ENCODE peak calls at places on chromosomes 5 and 9, in nine cellular contexts. X is astrocyte, M is GM13976, V is natural killer cell, S is neural progenitor cell, G is LNCaP clone FGC, B is activated B cell treated with CpG ODN at 0.5 μM for 24 hours, R is mesothelial cell of epicardium, F is Calu3. P is an unnamed sample.

GRCh38 chr9:129240581-129241211 is 62.6 kb upstream of the IER5L start:
- DNase-seq in B (no peak), M (no peak), G (no peak), R (no peak), S (no peak), F (no peak), V (no peak), X (no peak), P (no peak)

GRCh38 chr9:135519179-135519971 is 1.9 kb upstream of the LCN1 start:
- DNase-seq in G (no peak), S (no peak), F (no peak), X (no peak), B (no peak), R (no peak), M (no peak), V (no peak), P (no peak)

GRCh38 chr9:121281614-121282291 is 13.8 kb downstream of the GSN start:
- DNase-seq in B (no peak), F (peak), V (no peak), M (no peak), R (no peak), X (peak), G (peak), S (no peak), P (no peak)

GRCh38 chr5:167036585-167036984 is 1254.9 kb upstream of the WWC1 start:
- DNase-seq in F (no peak), G (no peak), M (no peak), X (no peak), S (no peak), V (no peak), R (no peak), B (no peak), P (no peak)

GRCh38 chr5:140293091-140293996 is 9.6 kb downstream of the PFDN1 start:
- DNase-seq in B (no peak), M (no peak), R (no peak), F (no peak), G (no peak), X (no peak), S (no peak), V (no peak), P (no peak)

GRCh38 chr5:33433303-33434255 is 7.2 kb upstream of the TARS1 start:
- DNase-seq in X (no peak), V (no peak), M (no peak), B (no peak), F (no peak), S (no peak), G (no peak), R (no peak), P (no peak)

GRCh38 chr5:171820561-171820960 is 34.9 kb downstream of the SMIM23 start:
- DNase-seq in X (no peak), V (no peak), R (no peak), M (no peak), S (no peak), F (no peak), B (no peak), G (no peak), P (no peak)

GRCh38 chr9:107750741-107751521 is 261.4 kb upstream of the KLF4 start:
- DNase-seq in X (peak), S (no peak), G (peak), B (no peak), R (no peak), M (no peak), V (no peak), F (peak), P (no peak)

GRCh38 chr5:98698359-98698758 is 75.1 kb upstream of the RGMB start:
- DNase-seq in G (no peak), X (peak), F (no peak), R (no peak), V (no peak), M (no peak), S (no peak), B (no peak), P (no peak)

GRCh38 chr9:2655411-2655901 is 33.9 kb downstream of the VLDLR start:
- DNase-seq in F (no peak), X (peak), B (no peak), G (no peak), R (no peak), S (no peak), V (peak), M (peak), P (no peak)

GRCh38 chr5:130168211-130168610 is 263.9 kb downstream of the CHSY3 start:
- DNase-seq in M (no peak), B (no peak), R (no peak), F (no peak), G (no peak), S (no peak), V (no peak), X (peak), P (no peak)

GRCh38 chr5:167653645-167654106 is 637.8 kb upstream of the WWC1 start:
- DNase-seq in B (no peak), S (no peak), G (no peak), M (no peak), F (peak), R (no peak), X (no peak), V (no peak), P (no peak)

GRCh38 chr5:134626369-134627014 is 6.1 kb downstream of the SAR1B start:
- DNase-seq in M (no peak), S (no peak), B (no peak), X (no peak), R (no peak), F (no peak), G (peak), V (no peak), P (no peak)

GRCh38 chr5:76617229-76617628 is 6.0 kb downstream of the F2RL2 start:
- DNase-seq in F (no peak), G (no peak), R (no peak), V (no peak), S (no peak), X (no peak), B (no peak), M (no peak), P (no peak)

GRCh38 chr9:13221741-13222140 is 57.8 kb downstream of the MPDZ start:
- DNase-seq in R (no peak), S (no peak), G (no peak), X (no peak), B (no peak), M (no peak), V (no peak), F (no peak), P (no peak)

GRCh38 chr9:115944166-115944948 is 209.2 kb upstream of the PAPPA start:
- DNase-seq in G (peak), B (no peak), F (no peak), X (peak), S (peak), M (no peak), R (peak), V (no peak), P (no peak)

GRCh38 chr9:84485539-84485938 is 145.0 kb upstream of the SLC28A3 start:
- DNase-seq in X (no peak), F (no peak), G (peak), R (no peak), S (no peak), M (no peak), B (no peak), V (no peak), P (no peak)

GRCh38 chr5:97149689-97150088 is 7.3 kb upstream of the LIX1 start:
- DNase-seq in R (no peak), F (no peak), B (no peak), M (no peak), S (no peak), G (no peak), X (no peak), V (no peak), P (no peak)

GRCh38 chr9:119487118-119487827 is 118.0 kb upstream of the BRINP1 start:
- DNase-seq in R (no peak), V (no peak), G (no peak), M (no peak), S (no peak), X (no peak), F (no peak), B (no peak), P (no peak)

GRCh38 chr9:130946778-130947617 is 8.0 kb upstream of the FIBCD1 start:
- DNase-seq in M (no peak), S (no peak), R (no peak), B (no peak), G (no peak), X (peak), F (peak), V (no peak), P (no peak)

DNA sequence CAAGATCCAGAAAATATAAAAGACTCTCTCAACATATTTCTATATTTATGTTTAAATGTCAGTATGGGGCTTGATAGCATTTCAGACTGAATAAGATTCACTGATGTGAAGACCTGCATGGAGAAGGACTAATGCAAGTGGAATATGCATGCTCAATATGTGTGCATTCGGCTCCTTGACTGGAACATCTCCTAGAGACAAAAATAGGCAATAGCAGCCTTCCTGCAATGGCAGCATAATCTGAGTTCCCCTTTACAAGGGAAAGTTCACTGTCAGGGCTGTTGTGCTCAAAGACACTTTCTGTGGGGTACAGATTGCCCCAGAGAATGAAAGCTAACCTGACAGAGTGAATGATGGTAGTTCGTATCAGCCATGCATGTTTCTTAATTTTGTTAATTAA is 42.4 kb downstream of the STARD4 start:
- DNase-seq in V (no peak), G (no peak), M (no peak), B (no peak), X (no peak), F (no peak), R (no peak), S (no peak), P (no peak)
- TF ChIP-seq CTCF in V (no peak), G (no peak), M (no peak), B (no peak), X (no peak), F (no peak), R (no peak), S (no peak), P (no peak)

DNA sequence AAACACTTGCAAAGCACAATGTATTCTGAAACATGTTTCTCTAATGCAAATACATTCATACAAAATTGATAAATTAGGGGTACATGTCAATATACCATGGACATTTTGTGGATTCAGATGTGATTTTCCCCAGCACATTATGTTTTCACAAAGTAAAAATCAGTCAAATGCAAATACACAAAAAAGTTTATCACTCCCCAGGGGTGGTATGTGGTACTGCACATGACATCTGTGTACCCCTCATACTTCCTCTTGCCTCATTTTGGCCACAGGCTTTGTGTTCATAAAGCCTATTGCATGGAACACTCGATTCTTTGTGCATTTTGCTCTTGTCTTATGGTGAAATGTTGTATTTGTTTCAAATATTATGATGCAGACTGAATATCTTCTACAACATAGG is 116.8 kb upstream of the PDE4D start:
- DNase-seq in F (no peak), M (no peak), B (no peak), X (no peak), R (no peak), S (no peak), G (no peak), V (no peak), P (no peak)
- TF ChIP-seq CTCF in F (no peak), M (no peak), B (no peak), X (no peak), R (peak), S (peak), G (no peak), V (no peak), P (peak)

GRCh38 chr9:96448546-96449170 is 1.3 kb upstream of the HABP4 start:
- DNase-seq in R (no peak), G (no peak), V (no peak), F (no peak), S (no peak), M (no peak), X (no peak), B (no peak), P (no peak)

GRCh38 chr9:96447406-96447805 is 2.6 kb upstream of the HABP4 start:
- DNase-seq in M (no peak), R (no peak), S (no peak), B (no peak), F (no peak), X (no peak), G (no peak), V (no peak), P (no peak)

GRCh38 chr9:96450613-96451544 is 910 bp downstream of the HABP4 start:
- DNase-seq in M (peak), X (peak), B (peak), R (peak), F (peak), V (no peak), G (no peak), S (peak), P (peak)

GRCh38 chr9:96449522-96449843 is 486 bp upstream of the HABP4 start:
- DNase-seq in R (no peak), M (no peak), S (peak), F (no peak), X (peak), G (no peak), V (no peak), B (no peak), P (no peak)

GRCh38 chr9:96449844-96450612 is at the start of gene HABP4:
- DNase-seq in V (peak), S (peak), M (peak), F (peak), B (peak), X (peak), R (peak), G (peak), P (peak)
- TF ChIP-seq CTCF in V (no peak), S (no peak), M (no peak), F (no peak), B (no peak), X (no peak), R (no peak), G (no peak), P (no peak)

DNA sequence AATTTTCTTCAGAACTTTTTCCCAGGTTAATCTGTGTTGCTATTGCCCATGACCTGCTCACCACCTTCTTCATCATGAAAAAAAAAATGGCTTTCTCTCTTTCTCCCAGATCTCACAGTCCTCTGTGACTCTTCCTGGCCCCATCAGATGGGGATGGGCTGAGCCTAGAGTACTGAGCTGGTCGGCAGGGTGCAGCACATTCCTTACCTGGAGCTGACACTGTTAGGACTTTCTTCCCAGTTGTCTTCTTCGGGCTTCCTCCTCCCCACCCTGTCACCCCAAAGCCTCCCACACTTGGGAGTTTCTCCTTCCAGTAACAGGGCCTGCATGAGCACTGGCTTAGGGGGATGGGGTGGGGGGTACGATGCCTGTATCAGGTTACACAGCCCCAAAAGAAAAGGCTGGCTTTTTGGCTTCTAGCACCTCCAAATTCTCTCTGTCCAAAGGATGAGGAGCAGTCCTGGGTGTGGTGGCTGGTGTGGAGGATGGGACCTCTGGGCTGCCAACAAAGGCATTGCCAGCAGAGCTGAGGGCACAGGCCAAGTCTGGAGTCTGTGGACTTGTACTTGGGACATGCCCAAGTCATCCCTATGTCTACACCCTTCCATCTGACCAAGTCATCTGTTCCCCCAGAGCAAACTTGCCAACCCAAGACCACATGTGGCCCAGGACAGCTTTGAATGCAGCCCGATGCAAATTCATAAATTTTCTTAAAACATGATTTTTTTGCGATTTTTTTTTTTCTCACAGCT is 68.0 kb upstream of the HSPA9 start:
- DNase-seq in M (no peak), G (no peak), S (no peak), R (no peak), B (no peak), F (no peak), X (no peak), V (no peak), P (no peak)
- TF ChIP-seq CTCF in M (no peak), G (no peak), S (no peak), R (no peak), B (no peak), F (no peak), X (no peak), V (no peak), P (no peak)

DNA sequence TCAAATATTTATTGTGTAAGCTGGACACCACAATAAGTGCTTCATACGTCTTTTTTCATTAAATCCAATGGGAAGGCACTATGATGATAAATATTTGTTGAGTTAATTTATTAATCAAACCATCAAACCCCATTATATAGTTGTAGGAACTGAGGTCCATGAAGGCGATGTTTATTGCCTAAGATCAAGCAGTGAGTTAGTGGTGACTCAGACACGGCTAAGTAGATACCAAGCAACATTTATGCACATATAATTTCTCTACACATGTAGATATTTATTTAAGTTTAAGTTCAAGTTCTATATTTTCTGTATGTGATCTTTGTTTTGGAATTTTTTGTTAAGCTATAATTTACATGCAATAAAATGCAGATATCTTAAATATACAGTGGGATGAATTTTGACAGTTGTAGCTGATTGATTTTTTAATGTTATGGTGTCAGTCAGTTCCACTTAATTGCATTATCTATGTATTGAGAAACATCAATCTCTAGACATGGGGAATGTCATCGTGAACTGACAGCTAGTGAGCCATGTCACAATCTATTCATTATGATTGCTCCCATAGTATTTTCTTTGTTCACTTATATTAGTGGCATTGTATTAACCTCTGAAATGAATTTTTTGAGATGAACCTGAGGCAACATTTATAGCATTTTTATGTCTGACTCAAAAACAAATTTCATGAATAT is 12.0 kb upstream of the GARNL3 start:
- DNase-seq in F (no peak), R (no peak), S (no peak), X (no peak), G (no peak), B (no peak), M (no peak), V (no peak), P (no peak)
- TF ChIP-seq CTCF in F (no peak), R (no peak), S (no peak), X (no peak), G (no peak), B (no peak), M (no peak), V (no peak), P (no peak)

GRCh38 chr5:59923465-59923864 is 29.9 kb upstream of the PDE4D start:
- DNase-seq in S (peak), B (no peak), F (peak), X (peak), V (no peak), M (no peak), R (no peak), G (no peak), P (no peak)
- TF ChIP-seq CTCF in S (peak), B (no peak), F (no peak), X (peak), V (no peak), M (no peak), R (no peak), G (peak), P (no peak)

DNA sequence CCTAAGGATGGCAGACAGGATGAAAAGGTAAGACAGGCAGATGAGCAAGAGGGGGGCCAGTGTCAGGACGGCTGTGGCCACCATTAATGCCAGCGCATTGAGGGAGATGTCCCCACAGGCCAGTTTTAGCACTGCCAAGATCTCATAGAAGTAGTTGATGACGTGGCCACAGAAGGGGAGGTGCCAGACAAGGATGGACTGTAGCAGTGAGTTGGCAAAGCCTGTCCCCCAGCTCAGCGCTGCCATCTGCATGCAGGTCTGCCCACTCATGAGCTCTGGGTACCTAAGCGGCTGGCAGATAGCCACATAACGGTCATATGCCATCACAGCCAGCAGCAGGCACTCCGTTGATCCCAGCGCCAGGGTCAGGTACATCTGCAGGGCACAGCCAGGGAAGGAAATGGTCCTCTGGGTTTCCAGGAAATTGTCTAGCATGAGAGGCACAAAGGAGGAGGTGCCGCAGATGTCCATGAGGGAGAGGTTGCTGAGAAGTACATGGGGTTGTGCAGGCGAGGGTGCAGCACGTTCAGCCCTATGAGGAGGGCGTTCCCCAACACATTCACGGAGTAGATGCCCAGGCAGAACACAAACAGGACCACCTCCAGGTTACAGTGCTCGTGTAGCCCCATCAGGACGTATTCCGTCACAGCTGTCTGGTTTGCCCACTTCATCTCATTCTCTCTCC is 10.7 kb downstream of the OR13J1 start:
- DNase-seq in V (peak), B (no peak), G (no peak), X (no peak), M (no peak), F (no peak), S (no peak), R (no peak), P (no peak)
- TF ChIP-seq CTCF in V (no peak), B (no peak), G (peak), X (no peak), M (no peak), F (no peak), S (no peak), R (no peak), P (no peak)

P was measured in nephron progenitor cell.